ENCODE peak calls at places on chromosomes 7 and 10, in seven cellular contexts. One of them, this sample, is unnamed. For H3K4me1, the result is how much of the 10 kb centered on the place peaks cover.

GRCh38 chr10:21499910-21500577 is 25.4 kb downstream of the SKIDA1 start:
- DNase-seq in IMR-90: no peak
- DNase-seq in CD8-positive, alpha-beta T cell: peak
- DNase-seq in stomach: no peak
- DNase-seq in ascending aorta: peak
- DNase-seq in upper lobe of right lung: no peak
- DNase-seq in OCI-LY7: no peak
- DNase-seq in this sample: peak

GRCh38 chr7:110084177-110084807 is 1006.6 kb upstream of the LRRN3 start:
- DNase-seq in IMR-90: peak
- DNase-seq in CD8-positive, alpha-beta T cell: no peak
- DNase-seq in stomach: no peak
- DNase-seq in ascending aorta: no peak
- DNase-seq in upper lobe of right lung: no peak
- DNase-seq in OCI-LY7: no peak
- DNase-seq in this sample: no peak

GRCh38 chr7:50216626-50217025 is 87.9 kb upstream of the IKZF1 start:
- DNase-seq in IMR-90: no peak
- DNase-seq in CD8-positive, alpha-beta T cell: no peak
- DNase-seq in stomach: no peak
- DNase-seq in ascending aorta: no peak
- DNase-seq in upper lobe of right lung: no peak
- DNase-seq in OCI-LY7: no peak
- DNase-seq in this sample: no peak

GRCh38 chr7:83410989-83411591 is 237.8 kb downstream of the SEMA3E start:
- DNase-seq in IMR-90: peak
- DNase-seq in CD8-positive, alpha-beta T cell: no peak
- DNase-seq in stomach: peak
- DNase-seq in ascending aorta: no peak
- DNase-seq in upper lobe of right lung: no peak
- DNase-seq in OCI-LY7: peak
- DNase-seq in this sample: no peak

GRCh38 chr7:100837099-100837836 is 9.9 kb upstream of the EPHB4 start:
- DNase-seq in IMR-90: peak
- DNase-seq in CD8-positive, alpha-beta T cell: peak
- DNase-seq in stomach: peak
- DNase-seq in ascending aorta: peak
- DNase-seq in upper lobe of right lung: peak
- DNase-seq in OCI-LY7: no peak
- DNase-seq in this sample: no peak

GRCh38 chr7:48847896-48848295 is 76.5 kb upstream of the CDC14C start:
- DNase-seq in IMR-90: no peak
- DNase-seq in CD8-positive, alpha-beta T cell: no peak
- DNase-seq in stomach: no peak
- DNase-seq in ascending aorta: no peak
- DNase-seq in upper lobe of right lung: no peak
- DNase-seq in OCI-LY7: no peak
- DNase-seq in this sample: no peak

GRCh38 chr7:142134944-142135343 is 23.4 kb downstream of the MGAM2 start:
- DNase-seq in IMR-90: no peak
- DNase-seq in CD8-positive, alpha-beta T cell: no peak
- DNase-seq in stomach: no peak
- DNase-seq in ascending aorta: no peak
- DNase-seq in upper lobe of right lung: no peak
- DNase-seq in OCI-LY7: no peak
- DNase-seq in this sample: no peak

GRCh38 chr10:49595713-49596492 is 14.2 kb upstream of the SLC18A3 start:
- DNase-seq in IMR-90: peak
- DNase-seq in CD8-positive, alpha-beta T cell: no peak
- DNase-seq in stomach: no peak
- DNase-seq in ascending aorta: peak
- DNase-seq in upper lobe of right lung: no peak
- DNase-seq in OCI-LY7: no peak
- DNase-seq in this sample: no peak

GRCh38 chr7:43954524-43955228 is 28.4 kb downstream of the UBE2D4 start:
- DNase-seq in IMR-90: peak
- DNase-seq in CD8-positive, alpha-beta T cell: no peak
- DNase-seq in stomach: peak
- DNase-seq in ascending aorta: no peak
- DNase-seq in upper lobe of right lung: no peak
- DNase-seq in OCI-LY7: peak
- DNase-seq in this sample: no peak

GRCh38 chr10:48233643-48234042 is 40.9 kb downstream of the FRMPD2 start:
- DNase-seq in IMR-90: no peak
- DNase-seq in CD8-positive, alpha-beta T cell: no peak
- DNase-seq in stomach: no peak
- DNase-seq in ascending aorta: peak
- DNase-seq in upper lobe of right lung: no peak
- DNase-seq in OCI-LY7: no peak
- DNase-seq in this sample: no peak

GRCh38 chr10:8539056-8539455 is 484.6 kb downstream of the GATA3 start:
- DNase-seq in IMR-90: no peak
- DNase-seq in CD8-positive, alpha-beta T cell: no peak
- DNase-seq in stomach: no peak
- DNase-seq in ascending aorta: no peak
- DNase-seq in upper lobe of right lung: no peak
- DNase-seq in OCI-LY7: no peak
- DNase-seq in this sample: no peak

GRCh38 chr7:134246347-134246746 is 70.4 kb downstream of the SLC35B4 start:
- DNase-seq in IMR-90: no peak
- DNase-seq in CD8-positive, alpha-beta T cell: no peak
- DNase-seq in stomach: no peak
- DNase-seq in ascending aorta: no peak
- DNase-seq in upper lobe of right lung: no peak
- DNase-seq in OCI-LY7: peak
- DNase-seq in this sample: no peak
- H3K4me1 ChIP-seq in IMR-90: under half
- H3K4me1 ChIP-seq in CD8-positive, alpha-beta T cell: under half
- H3K4me1 ChIP-seq in stomach: under half
- H3K4me1 ChIP-seq in ascending aorta: under half
- H3K4me1 ChIP-seq in upper lobe of right lung: under half
- H3K4me1 ChIP-seq in OCI-LY7: under half
- H3K4me1 ChIP-seq in this sample: under half

GRCh38 chr7:47355684-47356083 is 226.2 kb downstream of the TNS3 start:
- DNase-seq in IMR-90: no peak
- DNase-seq in CD8-positive, alpha-beta T cell: no peak
- DNase-seq in stomach: no peak
- DNase-seq in ascending aorta: peak
- DNase-seq in upper lobe of right lung: no peak
- DNase-seq in OCI-LY7: no peak
- DNase-seq in this sample: no peak
- H3K27ac ChIP-seq in IMR-90: no peak
- H3K27ac ChIP-seq in CD8-positive, alpha-beta T cell: no peak
- H3K27ac ChIP-seq in stomach: peak
- H3K27ac ChIP-seq in ascending aorta: no peak
- H3K27ac ChIP-seq in upper lobe of right lung: no peak
- H3K27ac ChIP-seq in OCI-LY7: no peak
- H3K27ac ChIP-seq in this sample: no peak

GRCh38 chr10:116676118-116676517 is 55.4 kb downstream of the PNLIPRP2 start:
- DNase-seq in IMR-90: no peak
- DNase-seq in CD8-positive, alpha-beta T cell: no peak
- DNase-seq in stomach: no peak
- DNase-seq in ascending aorta: no peak
- DNase-seq in upper lobe of right lung: no peak
- DNase-seq in OCI-LY7: no peak
- DNase-seq in this sample: no peak

GRCh38 chr10:116676633-116677032 is 55.9 kb downstream of the PNLIPRP2 start:
- DNase-seq in IMR-90: no peak
- DNase-seq in CD8-positive, alpha-beta T cell: no peak
- DNase-seq in stomach: no peak
- DNase-seq in ascending aorta: no peak
- DNase-seq in upper lobe of right lung: no peak
- DNase-seq in OCI-LY7: no peak
- DNase-seq in this sample: no peak

GRCh38 chr10:116671274-116671926 is 50.6 kb downstream of the PNLIPRP2 start:
- DNase-seq in IMR-90: peak
- DNase-seq in CD8-positive, alpha-beta T cell: no peak
- DNase-seq in stomach: no peak
- DNase-seq in ascending aorta: no peak
- DNase-seq in upper lobe of right lung: no peak
- DNase-seq in OCI-LY7: no peak
- DNase-seq in this sample: no peak

GRCh38 chr10:116673866-116674265 is 53.1 kb downstream of the PNLIPRP2 start:
- DNase-seq in IMR-90: no peak
- DNase-seq in CD8-positive, alpha-beta T cell: no peak
- DNase-seq in stomach: no peak
- DNase-seq in ascending aorta: no peak
- DNase-seq in upper lobe of right lung: no peak
- DNase-seq in OCI-LY7: no peak
- DNase-seq in this sample: no peak

GRCh38 chr10:116674901-116675423 is 54.2 kb downstream of the PNLIPRP2 start:
- DNase-seq in IMR-90: no peak
- DNase-seq in CD8-positive, alpha-beta T cell: no peak
- DNase-seq in stomach: no peak
- DNase-seq in ascending aorta: no peak
- DNase-seq in upper lobe of right lung: no peak
- DNase-seq in OCI-LY7: no peak
- DNase-seq in this sample: no peak
- TF ChIP-seq CTCF in IMR-90: no peak
- TF ChIP-seq CTCF in CD8-positive, alpha-beta T cell: no peak
- TF ChIP-seq CTCF in stomach: no peak
- TF ChIP-seq CTCF in ascending aorta: no peak
- TF ChIP-seq CTCF in upper lobe of right lung: no peak
- TF ChIP-seq CTCF in OCI-LY7: no peak
- TF ChIP-seq CTCF in this sample: no peak

DNA sequence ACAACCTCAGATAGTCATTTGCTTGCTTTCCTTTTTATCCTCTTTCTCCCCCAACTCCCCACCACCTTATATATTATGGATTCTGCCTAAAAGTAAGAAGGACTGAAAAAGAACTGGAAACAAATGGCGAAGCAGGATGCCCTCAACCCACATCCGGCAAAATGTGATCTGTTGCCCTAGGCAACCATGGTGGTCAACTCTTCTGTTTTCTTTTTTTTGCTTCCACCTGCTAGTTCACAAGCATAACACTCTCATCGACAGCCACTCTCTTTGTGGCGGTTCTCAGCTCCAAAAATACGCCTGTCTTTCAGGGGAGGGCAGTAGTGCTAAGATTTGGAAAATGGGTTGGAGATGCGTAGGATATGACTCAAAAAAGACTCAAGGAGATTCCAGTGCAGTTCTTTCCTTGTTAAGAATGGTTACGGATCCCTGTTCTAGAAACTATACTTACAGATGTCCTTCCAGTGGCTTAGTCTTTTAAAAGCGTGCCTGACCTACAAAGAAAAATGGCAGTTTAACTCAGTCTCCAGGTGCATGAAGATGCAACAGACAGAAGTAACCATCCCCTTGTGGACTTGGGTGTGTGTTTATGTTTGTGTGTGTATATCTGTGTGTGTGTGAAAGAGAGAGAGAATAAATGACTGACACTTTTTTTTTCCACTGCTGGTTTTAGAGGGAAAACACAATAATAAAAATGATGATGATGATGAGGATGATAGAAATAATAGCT is 10.7 kb downstream of the APBB1IP start:
- DNase-seq in IMR-90: no peak
- DNase-seq in CD8-positive, alpha-beta T cell: peak
- DNase-seq in stomach: no peak
- DNase-seq in ascending aorta: no peak
- DNase-seq in upper lobe of right lung: no peak
- DNase-seq in OCI-LY7: peak
- DNase-seq in this sample: no peak
- H3K4me1 ChIP-seq in IMR-90: under half
- H3K4me1 ChIP-seq in CD8-positive, alpha-beta T cell: half or more
- H3K4me1 ChIP-seq in stomach: under half
- H3K4me1 ChIP-seq in ascending aorta: under half
- H3K4me1 ChIP-seq in upper lobe of right lung: under half
- H3K4me1 ChIP-seq in OCI-LY7: half or more
- H3K4me1 ChIP-seq in this sample: under half